ENCODE peak calls at places on chromosomes 11 and 22, in five cellular contexts. Q is PC-3, X is neural progenitor cell, A is mammary epithelial cell, O is fibroblast of lung. V is an unnamed sample.

GRCh38 chr11:1157645-1158591 is at the start of gene MUC5AC:
- DNase-seq in Q (no peak), X (no peak), A (no peak), O (no peak), V (no peak)

GRCh38 chr11:135074397-135074998 is 662.5 kb upstream of the B3GAT1 start:
- DNase-seq in Q (peak; percentile 16), X (peak; percentile 27), A (no peak), O (peak; percentile 1), V (no peak)

GRCh38 chr11:85279267-85279666 is 347.9 kb downstream of the DLG2 start:
- DNase-seq in Q (no peak), X (no peak), A (no peak), O (no peak), V (no peak)

GRCh38 chr11:67534070-67534679 is 10.9 kb upstream of the CABP2 start:
- DNase-seq in Q (peak; percentile 52), X (peak; percentile 40), A (peak; percentile 18), O (no peak), V (no peak)

GRCh38 chr11:18701614-18702216 is 3.1 kb downstream of the TMEM86A start:
- DNase-seq in Q (no peak), X (no peak), A (no peak), O (no peak), V (no peak)

GRCh38 chr11:30143098-30143705 is 87.6 kb upstream of the FSHB start:
- DNase-seq in Q (peak; percentile 68), X (peak; percentile 55), A (peak; percentile 17), O (peak; percentile 4), V (peak; percentile 54)

GRCh38 chr11:112085822-112086421 is 634 bp downstream of the TIMM8B start:
- DNase-seq in Q (peak; percentile 25), X (no peak), A (peak; percentile 33), O (peak; percentile 27), V (peak; percentile 49)

GRCh38 chr11:77223797-77224196 is 77.7 kb downstream of the GDPD4 start:
- DNase-seq in Q (no peak), X (no peak), A (no peak), O (no peak), V (no peak)

GRCh38 chr11:1792461-1792860 is 28.7 kb upstream of the CTSD start:
- DNase-seq in Q (no peak), X (no peak), A (no peak), O (no peak), V (no peak)

GRCh38 chr22:48553694-48554308 is 1273.9 kb downstream of the BRD1 start:
- DNase-seq in Q (no peak), X (no peak), A (no peak), O (no peak), V (no peak)

GRCh38 chr22:48551716-48552268 is 1275.9 kb downstream of the BRD1 start:
- DNase-seq in Q (no peak), X (no peak), A (no peak), O (no peak), V (no peak)

GRCh38 chr22:48548391-48548790 is 1279.3 kb downstream of the BRD1 start:
- DNase-seq in Q (no peak), X (no peak), A (no peak), O (no peak), V (no peak)

GRCh38 chr22:48553119-48553518 is 1274.6 kb downstream of the BRD1 start:
- DNase-seq in Q (no peak), X (no peak), A (no peak), O (no peak), V (no peak)

DNA sequence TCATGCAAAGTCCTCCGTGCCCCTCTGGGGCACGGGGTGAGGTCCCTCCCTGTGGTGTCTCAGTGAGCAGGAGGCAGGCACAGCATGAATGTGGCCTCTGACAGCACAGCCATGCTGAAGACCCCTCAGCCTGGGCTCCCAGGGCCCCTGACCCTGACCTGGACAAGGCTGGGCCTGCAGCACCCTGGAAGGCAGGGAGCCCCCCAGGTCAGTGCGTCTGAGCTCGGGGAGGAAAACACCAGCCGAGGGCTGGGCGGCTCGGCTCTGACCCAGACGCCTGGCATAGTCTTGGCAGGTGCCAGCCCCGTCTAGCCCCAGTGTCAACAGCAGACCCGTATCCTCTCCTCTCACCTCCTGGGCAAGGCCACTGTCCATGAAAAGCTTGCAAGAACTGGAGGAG is 1276.6 kb downstream of the BRD1 start:
- DNase-seq in Q (no peak), X (no peak), A (no peak), O (no peak), V (no peak)
- H3K9me3 ChIP-seq in Q (no peaks in the 10 kb centered on the region), X (no peaks in the 10 kb centered on the region), A (peaks cover 58% of the 10 kb centered on the region), O (no peaks in the 10 kb centered on the region), V (no peaks in the 10 kb centered on the region)

GRCh38 chr11:7691759-7692334 is 14.4 kb downstream of the OVCH2 start:
- DNase-seq in Q (no peak), X (no peak), A (no peak), O (peak; percentile 20), V (no peak)
- TF ChIP-seq EZH2 in Q (no peak), X (no peak), A (no peak), O (no peak), V (no peak)

DNA sequence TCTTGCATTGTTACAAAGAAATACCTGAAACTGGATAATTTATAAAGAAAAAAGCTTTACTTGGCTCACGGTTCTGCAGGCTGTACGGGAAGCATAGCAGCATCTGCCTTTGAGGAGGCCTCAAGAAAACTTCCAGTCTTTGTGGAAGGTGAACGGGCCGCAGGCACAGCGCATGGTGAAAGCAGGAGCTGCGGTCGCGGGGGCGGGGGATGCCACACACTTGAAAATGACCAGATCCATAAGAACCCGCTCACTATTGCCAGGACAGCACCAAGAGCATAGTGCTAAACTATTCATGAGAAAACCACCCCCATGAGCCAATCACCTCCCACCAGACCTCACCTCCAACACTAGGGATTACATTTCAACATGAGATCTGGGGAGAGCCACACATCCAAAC is 45.6 kb upstream of the SEPTIN5 start:
- DNase-seq in Q (no peak), X (no peak), A (no peak), O (no peak), V (no peak)
- H3K9me3 ChIP-seq in Q (no peaks in the 10 kb centered on the region), X (no peaks in the 10 kb centered on the region), A (no peaks in the 10 kb centered on the region), O (no peaks in the 10 kb centered on the region), V (no peaks in the 10 kb centered on the region)

GRCh38 chr11:57648791-57649735 is 649 bp downstream of the YPEL4 start:
- DNase-seq in Q (no peak), X (peak; percentile 73), A (no peak), O (peak; percentile 28), V (peak; percentile 36)
- TF ChIP-seq EZH2 in Q (no peak), X (no peak), A (no peak), O (no peak), V (no peak)

GRCh38 chr22:49214976-49215375 is 612.7 kb downstream of the BRD1 start:
- DNase-seq in Q (no peak), X (no peak), A (no peak), O (no peak), V (no peak)
- H3K9me3 ChIP-seq in Q (no peaks in the 10 kb centered on the region), X (peaks cover 10% of the 10 kb centered on the region), A (peaks cover 68% of the 10 kb centered on the region), O (no peaks in the 10 kb centered on the region), V (no peaks in the 10 kb centered on the region)

GRCh38 chr11:57483570-57483934 is 23.2 kb downstream of the RTN4RL2 start:
- DNase-seq in Q (no peak), X (no peak), A (no peak), O (no peak), V (no peak)

GRCh38 chr11:57481315-57481714 is 21.0 kb downstream of the RTN4RL2 start:
- DNase-seq in Q (no peak), X (no peak), A (no peak), O (no peak), V (no peak)

GRCh38 chr11:57484141-57484710 is 23.9 kb downstream of the RTN4RL2 start:
- DNase-seq in Q (no peak), X (no peak), A (no peak), O (no peak), V (no peak)

GRCh38 chr11:57481915-57482781 is 21.8 kb downstream of the RTN4RL2 start:
- DNase-seq in Q (no peak), X (no peak), A (no peak), O (no peak), V (no peak)

DNA sequence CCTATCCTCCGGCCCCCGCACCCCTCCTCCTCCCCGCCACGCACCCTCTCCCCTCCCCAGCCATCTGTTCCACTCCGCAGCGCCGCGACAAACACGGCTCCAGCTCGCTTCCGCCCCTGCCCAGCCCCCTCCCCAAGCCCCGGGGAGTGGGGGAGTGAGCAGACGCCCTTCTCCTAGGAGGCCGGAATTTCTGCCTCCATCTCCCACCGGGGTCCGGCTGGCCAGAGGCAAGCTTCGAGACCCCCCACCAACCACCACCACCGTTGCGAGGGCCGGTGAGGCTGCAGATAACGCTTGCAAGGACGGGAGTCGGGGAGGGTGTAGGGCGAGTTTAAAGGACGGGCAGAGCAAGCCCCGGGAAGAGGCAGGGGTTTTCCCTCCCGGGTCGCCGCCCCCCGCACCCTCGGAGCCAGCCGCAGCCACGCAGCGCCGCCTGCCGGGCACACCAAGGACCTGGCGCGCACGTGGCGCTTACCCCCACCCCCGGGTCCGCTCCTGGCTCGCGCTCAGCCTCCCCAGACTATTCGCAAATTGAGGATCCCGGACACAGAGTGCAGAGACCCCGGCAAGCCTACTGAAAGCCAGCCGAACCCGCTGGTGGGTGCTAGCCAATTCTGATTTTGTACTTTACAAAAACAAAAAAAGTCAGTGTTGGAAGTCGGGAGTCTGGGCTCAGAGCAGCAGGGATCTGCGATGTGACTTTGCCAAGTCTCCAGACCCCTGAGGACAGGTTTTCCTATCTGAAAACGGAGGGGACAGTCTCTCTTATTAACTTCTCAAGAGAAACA is 22.6 kb downstream of the RTN4RL2 start:
- DNase-seq in Q (peak; percentile 32), X (peak; percentile 83), A (no peak), O (no peak), V (peak; percentile 50)
- TF ChIP-seq EZH2 in Q (no peak), X (peak; percentile 90), A (peak; percentile 38), O (no peak), V (no peak)

GRCh38 chr22:48868554-48868953 is 959.1 kb downstream of the BRD1 start:
- DNase-seq in Q (no peak), X (no peak), A (no peak), O (no peak), V (no peak)

GRCh38 chr22:48867891-48868290 is 959.8 kb downstream of the BRD1 start:
- DNase-seq in Q (no peak), X (peak; percentile 20), A (no peak), O (no peak), V (no peak)

GRCh38 chr22:48869788-48870187 is 957.9 kb downstream of the BRD1 start:
- DNase-seq in Q (no peak), X (no peak), A (no peak), O (no peak), V (no peak)

GRCh38 chr22:48870436-48870835 is 957.2 kb downstream of the BRD1 start:
- DNase-seq in Q (no peak), X (no peak), A (no peak), O (no peak), V (no peak)

GRCh38 chr22:48869161-48869560 is 958.5 kb downstream of the BRD1 start:
- DNase-seq in Q (no peak), X (no peak), A (no peak), O (no peak), V (no peak)
- H3K9me3 ChIP-seq in Q (no peaks in the 10 kb centered on the region), X (no peaks in the 10 kb centered on the region), A (peaks cover 60% of the 10 kb centered on the region), O (no peaks in the 10 kb centered on the region), V (no peaks in the 10 kb centered on the region)